ENCODE peak calls at places on chromosomes 11 and 22, in ten cellular contexts. I is activated T-helper 9 cell treated with anti-CD3 and anti-CD28 coated beads, Interleukin-2, amount 50 U/mL, for 16 hours; X is mesendoderm; P is neuronal stem cell; K is activated CD4-positive, alpha-beta T cell treated with anti-CD3 and anti-CD28 coated beads, Interleukin-2, amount 50 U/mL, for 4 hours; Z is NT2/D1; Q is EL; W is activated T-helper 1 cell treated with Interleukin-2 at 50 U/mL for 16 hours; Y is A549; J is T-cell. S is an unnamed sample.

GRCh38 chr11:33147559-33147958 is 13.7 kb downstream of the CSTF3 start:
- DNase-seq in Q (peak), P (no peak), K (no peak), Z (no peak), J (no peak), I (no peak), W (no peak), X (no peak), Y (no peak), S (no peak)

GRCh38 chr22:35205956-35206355 is 51.3 kb upstream of the HMGXB4 start:
- DNase-seq in Q (peak), P (no peak), X (peak), Y (no peak), I (no peak), K (no peak), W (no peak), J (no peak), Z (no peak), S (no peak)

GRCh38 chr11:77669848-77670511 is 32.4 kb upstream of the CLNS1A start:
- DNase-seq in X (no peak), I (no peak), P (no peak), K (no peak), Z (no peak), Q (peak), J (no peak), Y (peak), W (no peak), S (no peak)

GRCh38 chr11:11463397-11463796 is 110.3 kb upstream of the CSNK2A3 start:
- DNase-seq in X (no peak), K (no peak), P (no peak), Q (no peak), W (no peak), I (no peak), Y (no peak), J (no peak), Z (no peak), S (no peak)

GRCh38 chr22:47290706-47291430 is 528.4 kb downstream of the TBC1D22A start:
- DNase-seq in X (no peak), W (no peak), Y (no peak), Q (no peak), Z (no peak), J (no peak), P (no peak), I (no peak), K (no peak), S (no peak)

GRCh38 chr22:22884010-22884887 is 3.4 kb upstream of the IGLL5 start:
- DNase-seq in K (peak), X (peak), Z (peak), Q (peak), I (peak), J (peak), P (peak), W (peak), Y (peak), S (peak)

GRCh38 chr22:25013634-25014033 is 61.1 kb downstream of the KIAA1671 start:
- DNase-seq in J (no peak), W (no peak), P (no peak), Q (no peak), Y (no peak), Z (no peak), I (no peak), X (no peak), K (no peak), S (no peak)

GRCh38 chr11:69220581-69221051 is 64.9 kb downstream of the SMIM38 start:
- DNase-seq in J (no peak), Z (no peak), Q (no peak), Y (no peak), X (no peak), P (no peak), I (no peak), W (no peak), K (no peak), S (no peak)

GRCh38 chr11:100674212-100674611 is 12.9 kb upstream of the ARHGAP42 start:
- DNase-seq in K (no peak), P (no peak), X (no peak), I (no peak), Z (no peak), J (no peak), Y (no peak), W (no peak), Q (peak), S (no peak)

GRCh38 chr11:107819361-107820014 is 39.1 kb downstream of the SLC35F2 start:
- DNase-seq in P (no peak), K (no peak), Z (no peak), X (no peak), Y (no peak), J (no peak), I (no peak), W (no peak), Q (no peak), S (no peak)

GRCh38 chr11:125281831-125282595 is 117.5 kb downstream of the PKNOX2 start:
- DNase-seq in Q (no peak), K (no peak), X (peak), J (no peak), Y (no peak), W (no peak), Z (no peak), I (no peak), P (no peak), S (no peak)

GRCh38 chr11:121482231-121483129 is 29.7 kb upstream of the SORL1-AS1 start:
- DNase-seq in Z (no peak), X (peak), Q (no peak), J (peak), Y (no peak), I (peak), K (peak), W (no peak), P (no peak), S (peak)

GRCh38 chr22:27080191-27080590 is 422.8 kb downstream of the MIAT start:
- DNase-seq in Q (no peak), K (no peak), P (no peak), J (no peak), Y (no peak), X (no peak), W (no peak), Z (no peak), I (no peak), S (no peak)

GRCh38 chr11:47943721-47944554 is 36.4 kb upstream of the PTPRJ start:
- DNase-seq in P (peak), J (no peak), I (no peak), K (no peak), Q (no peak), Y (peak), W (no peak), X (peak), Z (no peak), S (no peak)

GRCh38 chr11:128663824-128664223 is 30.0 kb upstream of the FLI1 start:
- DNase-seq in K (no peak), Z (no peak), J (no peak), X (no peak), Y (no peak), W (no peak), Q (no peak), P (no peak), I (no peak), S (no peak)

GRCh38 chr11:66919938-66920337 is 38.2 kb downstream of the PC start:
- DNase-seq in X (no peak), W (no peak), Q (no peak), Z (no peak), P (no peak), I (no peak), Y (no peak), J (no peak), K (no peak), S (no peak)

GRCh38 chr11:45751430-45751829 is 53.5 kb upstream of the SLC35C1 start:
- DNase-seq in K (no peak), Y (no peak), Z (peak), P (peak), Q (no peak), I (no peak), J (no peak), X (peak), W (no peak), S (no peak)

GRCh38 chr11:69718147-69718546 is 14.3 kb upstream of the FGF19 start:
- DNase-seq in K (no peak), W (no peak), Y (peak), J (no peak), I (no peak), P (peak), Q (peak), X (peak), Z (peak), S (no peak)

GRCh38 chr22:45553333-45554039 is 50.8 kb downstream of the FBLN1 start:
- DNase-seq in Y (peak), J (peak), W (peak), X (peak), Z (peak), K (peak), P (peak), I (peak), Q (peak), S (peak)

GRCh38 chr11:10305964-10306918 is 1.4 kb downstream of the ADM start:
- DNase-seq in I (no peak), Q (no peak), Y (peak), Z (no peak), W (no peak), X (peak), J (no peak), K (no peak), P (no peak), S (no peak)

GRCh38 chr11:63564056-63564784 is 1.0 kb upstream of the PLAAT2 start:
- DNase-seq in W (no peak), Y (no peak), K (no peak), J (no peak), Z (no peak), X (no peak), I (no peak), Q (no peak), P (no peak), S (no peak)

GRCh38 chr11:72781063-72781312 is 12.9 kb downstream of the STARD10 start:
- DNase-seq in W (no peak), P (no peak), J (no peak), I (no peak), X (no peak), K (no peak), Y (no peak), Q (no peak), Z (no peak), S (no peak)

GRCh38 chr11:46674463-46675287 is 25.7 kb downstream of the ARHGAP1 start:
- DNase-seq in K (no peak), Q (no peak), P (peak), J (no peak), W (no peak), X (peak), I (no peak), Z (peak), Y (no peak), S (no peak)

GRCh38 chr11:117107701-117108590 is 9.7 kb upstream of the SIK3 start:
- DNase-seq in Y (no peak), Z (no peak), X (no peak), I (no peak), K (no peak), W (no peak), J (no peak), P (no peak), Q (peak), S (no peak)

GRCh38 chr11:120964857-120965256 is 59.0 kb upstream of the TBCEL start:
- DNase-seq in Z (no peak), Y (no peak), X (no peak), K (no peak), Q (peak), I (no peak), J (no peak), W (no peak), P (no peak), S (no peak)

S was measured in T-helper 17 cell.